ENCODE peak calls at places on chromosomes 13 and 19, in four cellular contexts. T, S, X and A are unnamed samples.

GRCh38 chr19:38837656-38838121 is 6.1 kb upstream of the ECH1 start:
- DNase-seq in T (no peak), X (no peak), S (no peak), A (no peak)

GRCh38 chr13:94712812-94713555 is 639 bp upstream of the SOX21 start:
- DNase-seq in T (no peak), X (no peak), S (no peak), A (peak)

GRCh38 chr19:42270346-42271044 is 1.4 kb downstream of the CIC start:
- DNase-seq in T (no peak), S (no peak), X (peak), A (peak)

GRCh38 chr13:110365876-110366275 is 58.8 kb downstream of the COL4A2 start:
- DNase-seq in T (no peak), S (no peak), X (no peak), A (no peak)

GRCh38 chr13:33743438-33744368 is 74.2 kb upstream of the RFC3 start:
- DNase-seq in X (no peak), T (no peak), S (no peak), A (no peak)

GRCh38 chr13:25286308-25286968 is 850 bp downstream of the MTMR6 start:
- DNase-seq in X (peak), S (no peak), T (no peak), A (peak)

GRCh38 chr13:112824429-112824828 is 134.6 kb downstream of the ATP11A start:
- DNase-seq in T (no peak), X (no peak), S (no peak), A (no peak)

GRCh38 chr19:4592445-4592844 is 33.0 kb upstream of the SEMA6B start:
- DNase-seq in S (no peak), T (no peak), X (no peak), A (no peak)

GRCh38 chr19:35138305-35138799 is 272 bp upstream of the FXYD1 start:
- DNase-seq in T (no peak), X (no peak), S (no peak), A (no peak)

GRCh38 chr19:18057557-18057956 is 29.2 kb downstream of the IL12RB1 start:
- DNase-seq in X (no peak), S (no peak), T (no peak), A (no peak)

GRCh38 chr19:3175761-3176714 is 2.5 kb upstream of the S1PR4 start:
- DNase-seq in X (no peak), S (peak), T (no peak), A (no peak)

GRCh38 chr19:3270908-3271307 is 46.4 kb downstream of the CELF5 start:
- DNase-seq in S (peak), X (peak), T (no peak), A (peak)

GRCh38 chr13:106570354-106570822 is 2.5 kb upstream of the ARGLU1 start:
- DNase-seq in T (no peak), X (peak), S (no peak), A (no peak)

GRCh38 chr19:39915101-39915847 is 19.2 kb downstream of the FCGBP start:
- DNase-seq in T (no peak), X (no peak), S (no peak), A (no peak)

GRCh38 chr13:64206430-64207225 is 2791.0 kb upstream of the PCDH20 start:
- DNase-seq in T (no peak), X (no peak), S (no peak), A (no peak)

GRCh38 chr13:43799191-43799590 is 12.4 kb upstream of the ENOX1 start:
- DNase-seq in T (no peak), S (no peak), X (no peak), A (no peak)

GRCh38 chr19:46634656-46635218 is 1.3 kb downstream of the GNG8 start:
- DNase-seq in S (no peak), T (no peak), X (no peak), A (no peak)

GRCh38 chr13:113537205-113537604 is 46.7 kb upstream of the DCUN1D2 start:
- DNase-seq in S (no peak), X (no peak), T (no peak), A (no peak)

GRCh38 chr19:2591537-2592291 is 110.8 kb downstream of the GNG7 start:
- DNase-seq in S (no peak), T (no peak), X (no peak), A (no peak)

DNA sequence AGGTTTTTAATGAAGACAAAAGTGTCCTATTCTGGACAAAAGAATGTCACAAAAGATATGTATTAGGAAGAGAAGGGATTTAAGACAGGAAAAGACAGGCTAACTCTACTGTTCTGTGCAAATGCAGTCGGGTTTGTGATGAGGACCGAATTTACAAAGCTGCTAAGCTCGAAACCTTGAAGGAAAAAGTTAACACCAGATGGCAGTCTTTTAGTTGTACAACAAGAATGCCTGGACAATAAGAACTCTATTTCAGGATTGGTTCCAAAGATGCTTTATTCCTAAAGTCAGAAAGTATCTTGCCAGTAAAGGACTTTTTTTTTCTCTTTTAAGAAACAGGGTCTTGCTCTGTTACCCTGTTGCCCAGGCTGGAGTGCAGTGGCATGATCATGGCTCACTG is 51.1 kb downstream of the HS6ST3 start:
- DNase-seq in X (no peak), S (no peak), T (no peak), A (no peak)
- TF ChIP-seq CTCF in X (no peak), S (no peak), T (peak), A (peak)

GRCh38 chr19:48394331-48395169 is 1.1 kb downstream of the GRIN2D start:
- DNase-seq in X (no peak), T (no peak), S (no peak), A (no peak)

GRCh38 chr19:48393196-48393558 is 291 bp upstream of the GRIN2D start:
- DNase-seq in S (no peak), T (no peak), X (no peak), A (no peak)

GRCh38 chr19:48395499-48395898 is 2.0 kb downstream of the GRIN2D start:
- DNase-seq in X (no peak), S (no peak), T (no peak), A (no peak)

GRCh38 chr19:48395170-48395455 is 1.6 kb downstream of the GRIN2D start:
- DNase-seq in S (no peak), T (no peak), X (no peak), A (no peak)

DNA sequence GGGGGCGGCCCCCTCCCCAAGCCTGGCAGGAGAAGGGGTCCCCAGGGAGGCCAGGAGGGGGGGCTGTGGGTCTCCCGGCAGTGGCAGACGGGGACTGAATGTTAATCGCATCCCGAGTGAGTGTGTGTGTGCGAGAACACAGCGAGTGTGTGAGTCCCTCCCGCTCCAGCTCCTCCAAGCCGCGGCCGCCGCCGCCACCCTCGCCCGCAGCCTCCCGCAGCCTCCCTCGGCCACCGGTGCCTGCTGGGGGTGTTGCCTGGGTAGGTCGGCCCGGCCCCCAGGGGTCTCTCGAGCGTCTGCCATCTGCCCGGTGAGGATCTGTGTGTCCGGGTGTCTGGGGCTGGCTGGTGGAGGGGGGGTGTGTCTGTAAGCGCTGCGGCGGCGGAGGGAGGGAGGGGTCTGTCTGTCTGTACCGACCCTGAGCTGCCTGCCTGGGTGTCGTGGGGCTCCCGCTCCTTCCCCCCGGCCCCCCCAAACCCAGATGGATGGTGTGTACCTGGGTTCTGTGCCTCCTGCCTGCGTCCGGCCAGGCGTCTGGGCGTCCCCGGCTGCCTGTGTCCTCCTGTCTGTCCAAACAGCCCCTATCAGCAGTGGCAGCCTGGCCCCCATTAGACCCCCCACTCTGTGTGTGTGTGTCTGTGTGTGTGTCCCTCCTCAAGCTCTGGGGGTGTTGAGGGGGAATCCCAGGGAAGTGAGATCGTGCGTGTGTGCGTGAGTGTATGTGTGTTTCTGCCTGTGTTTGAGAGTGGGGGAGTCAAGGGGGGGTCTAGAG is at the start of gene GRIN2D:
- DNase-seq in T (no peak), S (no peak), X (no peak), A (no peak)
- TF ChIP-seq CTCF in T (no peak), S (peak), X (no peak), A (no peak)

GRCh38 chr13:97212540-97213146 is 9.5 kb upstream of the MBNL2 start:
- DNase-seq in T (no peak), S (no peak), X (no peak), A (no peak)
- TF ChIP-seq CTCF in T (peak), S (peak), X (no peak), A (peak)

GRCh38 chr13:93244918-93245280 is 18.3 kb downstream of the GPC6 start:
- DNase-seq in S (no peak), T (no peak), X (no peak), A (no peak)

GRCh38 chr13:93249918-93250306 is 23.3 kb downstream of the GPC6 start:
- DNase-seq in T (no peak), X (no peak), S (no peak), A (no peak)

GRCh38 chr13:93246069-93246468 is 19.5 kb downstream of the GPC6 start:
- DNase-seq in T (no peak), S (no peak), X (no peak), A (no peak)

GRCh38 chr13:93249259-93249917 is 22.8 kb downstream of the GPC6 start:
- DNase-seq in X (no peak), T (peak), S (peak), A (no peak)

DNA sequence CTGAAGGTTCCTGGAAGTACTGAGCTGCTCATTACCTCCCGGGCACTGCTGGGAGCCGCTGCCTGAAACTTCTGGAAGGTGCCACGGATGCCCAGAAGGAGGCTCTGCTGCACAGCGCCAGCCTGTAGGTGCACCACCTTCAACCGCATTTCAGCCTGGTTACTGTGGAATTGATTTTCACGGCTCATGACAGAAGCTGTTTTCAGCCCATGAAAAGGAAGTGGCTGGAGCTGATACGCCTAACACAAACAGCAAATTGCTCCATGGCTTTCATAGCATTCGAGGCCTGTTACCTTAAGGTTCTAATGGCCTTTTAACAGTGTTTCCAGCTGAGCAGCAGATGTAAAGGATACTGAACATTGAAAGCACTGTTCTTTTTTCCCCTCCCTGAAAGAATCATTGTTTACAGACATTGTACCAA is 22.0 kb downstream of the GPC6 start:
- DNase-seq in X (no peak), T (no peak), S (no peak), A (no peak)
- TF ChIP-seq CTCF in X (no peak), T (peak), S (peak), A (peak)

GRCh38 chr19:30695171-30695875 is 323.1 kb downstream of the ZNF536 start:
- DNase-seq in T (no peak), S (no peak), X (no peak), A (no peak)
- TF ChIP-seq CTCF in T (no peak), S (no peak), X (no peak), A (no peak)

GRCh38 chr13:44876782-44877324 is 112.4 kb downstream of the NUFIP1 start:
- DNase-seq in X (no peak), S (no peak), T (no peak), A (no peak)
- TF ChIP-seq CTCF in X (no peak), S (peak), T (no peak), A (peak)